ENCODE peak calls at places on chromosomes 4 and X, in four cellular contexts. One of them, this sample, is unnamed.

GRCh38 chr4:118557298-118557851 is 127.8 kb upstream of the METTL14 start:
- DNase-seq in tibial artery: no peak
- DNase-seq in neural progenitor cell: peak; percentile 1
- DNase-seq in HFF-Myc: peak; percentile 49
- DNase-seq in this sample: peak; percentile 34

GRCh38 chrX:48910926-48911406 is 480 bp downstream of the SLC35A2 start:
- DNase-seq in tibial artery: no peak
- DNase-seq in neural progenitor cell: no peak
- DNase-seq in HFF-Myc: no peak
- DNase-seq in this sample: peak; percentile 28

GRCh38 chr4:113976937-113977855 is 2.3 kb downstream of the ARSJ start:
- DNase-seq in tibial artery: no peak
- DNase-seq in neural progenitor cell: no peak
- DNase-seq in HFF-Myc: no peak
- DNase-seq in this sample: peak; percentile 27

GRCh38 chr4:146029939-146030710 is 91.5 kb upstream of the ZNF827 start:
- DNase-seq in tibial artery: no peak
- DNase-seq in neural progenitor cell: no peak
- DNase-seq in HFF-Myc: no peak
- DNase-seq in this sample: no peak

GRCh38 chr4:110550260-110550659 is 72.6 kb downstream of the PITX2 start:
- DNase-seq in tibial artery: no peak
- DNase-seq in neural progenitor cell: no peak
- DNase-seq in HFF-Myc: no peak
- DNase-seq in this sample: peak; percentile 37

GRCh38 chrX:51847463-51847862 is 46.0 kb upstream of the MAGED1 start:
- DNase-seq in tibial artery: no peak
- DNase-seq in neural progenitor cell: no peak
- DNase-seq in HFF-Myc: no peak
- DNase-seq in this sample: no peak

GRCh38 chrX:104310084-104310483 is 55.4 kb upstream of the ESX1 start:
- DNase-seq in tibial artery: no peak
- DNase-seq in neural progenitor cell: no peak
- DNase-seq in HFF-Myc: no peak
- DNase-seq in this sample: peak; percentile 51

GRCh38 chr4:4762909-4763814 is 96.3 kb upstream of the MSX1 start:
- DNase-seq in tibial artery: no peak
- DNase-seq in neural progenitor cell: peak; percentile 77
- DNase-seq in HFF-Myc: peak; percentile 98
- DNase-seq in this sample: peak; percentile 59

GRCh38 chr4:112633477-112634235 is 3.1 kb downstream of the ZGRF1 start:
- DNase-seq in tibial artery: no peak
- DNase-seq in neural progenitor cell: peak; percentile 37
- DNase-seq in HFF-Myc: no peak
- DNase-seq in this sample: peak; percentile 71

GRCh38 chr4:10403633-10404445 is 53.4 kb downstream of the ZNF518B start:
- DNase-seq in tibial artery: no peak
- DNase-seq in neural progenitor cell: peak; percentile 56
- DNase-seq in HFF-Myc: no peak
- DNase-seq in this sample: peak; percentile 79

GRCh38 chr4:54658321-54659093 is 750 bp downstream of the KIT start:
- DNase-seq in tibial artery: peak; percentile 82
- DNase-seq in neural progenitor cell: peak; percentile 77
- DNase-seq in HFF-Myc: no peak
- DNase-seq in this sample: peak; percentile 40

GRCh38 chr4:132865458-132865857 is 283.6 kb upstream of the PCDH10 start:
- DNase-seq in tibial artery: no peak
- DNase-seq in neural progenitor cell: no peak
- DNase-seq in HFF-Myc: no peak
- DNase-seq in this sample: no peak

GRCh38 chr4:11111876-11112275 is 316.8 kb downstream of the HS3ST1 start:
- DNase-seq in tibial artery: no peak
- DNase-seq in neural progenitor cell: no peak
- DNase-seq in HFF-Myc: no peak
- DNase-seq in this sample: no peak

GRCh38 chr4:15349965-15350364 is 77.9 kb upstream of the C1QTNF7 start:
- DNase-seq in tibial artery: no peak
- DNase-seq in neural progenitor cell: no peak
- DNase-seq in HFF-Myc: no peak
- DNase-seq in this sample: no peak

GRCh38 chr4:88090898-88091297 is 67.5 kb downstream of the ABCG2 start:
- DNase-seq in tibial artery: no peak
- DNase-seq in neural progenitor cell: no peak
- DNase-seq in HFF-Myc: no peak
- DNase-seq in this sample: no peak

GRCh38 chr4:58734030-58734673 is 1624.0 kb upstream of the IGFBP7 start:
- DNase-seq in tibial artery: no peak
- DNase-seq in neural progenitor cell: no peak
- DNase-seq in HFF-Myc: no peak
- DNase-seq in this sample: no peak

GRCh38 chrX:123876177-123876576 is 16.3 kb downstream of the XIAP start:
- DNase-seq in tibial artery: no peak
- DNase-seq in neural progenitor cell: no peak
- DNase-seq in HFF-Myc: no peak
- DNase-seq in this sample: no peak

GRCh38 chrX:46251755-46252154 is 293.5 kb downstream of the ZNF674 start:
- DNase-seq in tibial artery: no peak
- DNase-seq in neural progenitor cell: no peak
- DNase-seq in HFF-Myc: peak; percentile 12
- DNase-seq in this sample: peak; percentile 13

GRCh38 chr4:11700751-11701226 is 272.1 kb upstream of the HS3ST1 start:
- DNase-seq in tibial artery: no peak
- DNase-seq in neural progenitor cell: no peak
- DNase-seq in HFF-Myc: no peak
- DNase-seq in this sample: no peak

GRCh38 chr4:186727977-186728519 is 4.4 kb upstream of the FAT1 start:
- DNase-seq in tibial artery: no peak
- DNase-seq in neural progenitor cell: peak; percentile 75
- DNase-seq in HFF-Myc: no peak
- DNase-seq in this sample: peak; percentile 51

GRCh38 chr4:119659576-119659975 is 31.0 kb upstream of the PDE5A start:
- DNase-seq in tibial artery: no peak
- DNase-seq in neural progenitor cell: no peak
- DNase-seq in HFF-Myc: peak; percentile 79
- DNase-seq in this sample: peak; percentile 22

GRCh38 chrX:40106677-40107290 is 9.0 kb upstream of the BCOR start:
- DNase-seq in tibial artery: no peak
- DNase-seq in neural progenitor cell: no peak
- DNase-seq in HFF-Myc: no peak
- DNase-seq in this sample: no peak

GRCh38 chr4:5804656-5805055 is 88.2 kb downstream of the CRMP1 start:
- DNase-seq in tibial artery: no peak
- DNase-seq in neural progenitor cell: no peak
- DNase-seq in HFF-Myc: no peak
- DNase-seq in this sample: no peak

GRCh38 chr4:183828125-183828524 is 77.0 kb upstream of the STOX2 start:
- DNase-seq in tibial artery: no peak
- DNase-seq in neural progenitor cell: no peak
- DNase-seq in HFF-Myc: no peak
- DNase-seq in this sample: no peak

GRCh38 chrX:87409113-87409841 is 108.3 kb upstream of the KLHL4 start:
- DNase-seq in tibial artery: peak; percentile 84
- DNase-seq in neural progenitor cell: no peak
- DNase-seq in HFF-Myc: no peak
- DNase-seq in this sample: peak; percentile 95

GRCh38 chr4:153113061-153113837 is 91.0 kb upstream of the TRIM2 start:
- DNase-seq in tibial artery: no peak
- DNase-seq in neural progenitor cell: no peak
- DNase-seq in HFF-Myc: no peak
- DNase-seq in this sample: peak; percentile 10

GRCh38 chr4:16461362-16461761 is 235.1 kb upstream of the TAPT1 start:
- DNase-seq in tibial artery: no peak
- DNase-seq in neural progenitor cell: no peak
- DNase-seq in HFF-Myc: peak; percentile 9
- DNase-seq in this sample: no peak

GRCh38 chr4:138647433-138647832 is 368.1 kb upstream of the NOCT start:
- DNase-seq in tibial artery: no peak
- DNase-seq in neural progenitor cell: no peak
- DNase-seq in HFF-Myc: no peak
- DNase-seq in this sample: no peak

GRCh38 chr4:41753942-41754341 is 5.4 kb upstream of the PHOX2B start:
- DNase-seq in tibial artery: no peak
- DNase-seq in neural progenitor cell: no peak
- DNase-seq in HFF-Myc: no peak
- DNase-seq in this sample: no peak

GRCh38 chr4:167452922-167453321 is 218.6 kb upstream of the SPOCK3 start:
- DNase-seq in tibial artery: no peak
- DNase-seq in neural progenitor cell: no peak
- DNase-seq in HFF-Myc: peak; percentile 1
- DNase-seq in this sample: no peak

GRCh38 chr4:172871381-172871780 is 297.2 kb upstream of the GALNT7 start:
- DNase-seq in tibial artery: no peak
- DNase-seq in neural progenitor cell: no peak
- DNase-seq in HFF-Myc: no peak
- DNase-seq in this sample: no peak

GRCh38 chr4:95644417-95644816 is 95.6 kb upstream of the UNC5C start:
- DNase-seq in tibial artery: no peak
- DNase-seq in neural progenitor cell: no peak
- DNase-seq in HFF-Myc: no peak
- DNase-seq in this sample: no peak
- H3K4me3 ChIP-seq in tibial artery: no peak overlapping the region
- H3K4me3 ChIP-seq in neural progenitor cell: no peak overlapping the region
- H3K4me3 ChIP-seq in HFF-Myc: no peak overlapping the region
- H3K4me3 ChIP-seq in this sample: no peak overlapping the region

GRCh38 chrX:136778914-136779313 is 1.8 kb downstream of the ARHGEF6 start:
- DNase-seq in tibial artery: no peak
- DNase-seq in neural progenitor cell: no peak
- DNase-seq in HFF-Myc: no peak
- DNase-seq in this sample: no peak
- H3K4me3 ChIP-seq in tibial artery: no peak overlapping the region
- H3K4me3 ChIP-seq in neural progenitor cell: no peak overlapping the region
- H3K4me3 ChIP-seq in HFF-Myc: no peak overlapping the region
- H3K4me3 ChIP-seq in this sample: no peak overlapping the region

DNA sequence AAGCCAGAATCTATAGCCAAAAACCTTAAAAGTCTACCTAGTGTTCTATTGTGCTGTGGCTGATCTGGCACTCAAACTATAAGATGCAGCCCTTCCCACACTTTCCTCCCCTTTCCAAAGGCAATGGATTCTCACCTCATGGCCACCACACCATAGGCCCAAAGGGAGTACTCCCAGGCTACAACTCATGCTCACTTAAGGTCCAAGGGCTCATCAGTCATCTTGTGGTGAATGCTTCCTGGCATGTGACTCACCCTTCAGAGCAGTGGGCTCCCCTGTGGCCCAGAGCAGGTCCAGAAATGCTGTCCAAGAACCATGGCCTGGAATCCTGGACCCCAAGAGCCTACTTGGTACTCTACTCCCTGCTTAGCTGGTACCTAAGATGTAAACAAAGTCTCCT is 181.0 kb downstream of the CHRDL1 start:
- DNase-seq in tibial artery: no peak
- DNase-seq in neural progenitor cell: no peak
- DNase-seq in HFF-Myc: no peak
- DNase-seq in this sample: no peak
- H3K4me3 ChIP-seq in tibial artery: no peak overlapping the region
- H3K4me3 ChIP-seq in neural progenitor cell: no peak overlapping the region
- H3K4me3 ChIP-seq in HFF-Myc: no peak overlapping the region
- H3K4me3 ChIP-seq in this sample: no peak overlapping the region

DNA sequence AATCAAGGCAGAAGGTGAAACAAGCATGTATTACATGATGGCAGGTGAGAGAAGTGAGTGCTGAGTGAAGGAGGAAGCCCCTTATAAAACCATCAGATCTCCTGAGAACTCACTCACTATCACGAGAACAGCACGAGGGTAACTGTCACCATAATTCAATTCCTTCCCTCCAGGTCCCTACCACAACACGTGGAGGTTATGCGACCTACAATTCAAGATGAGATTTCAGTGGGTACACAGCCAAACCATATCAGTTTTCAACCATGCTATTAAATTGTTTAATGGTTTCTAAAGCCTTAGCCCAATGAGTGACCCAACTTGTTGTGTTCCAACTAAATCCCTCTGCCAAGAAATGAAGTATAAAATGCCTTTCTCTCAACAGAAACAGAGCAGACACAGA is 519.8 kb downstream of the GBA3 start:
- DNase-seq in tibial artery: no peak
- DNase-seq in neural progenitor cell: no peak
- DNase-seq in HFF-Myc: no peak
- DNase-seq in this sample: no peak
- H3K4me3 ChIP-seq in tibial artery: no peak overlapping the region
- H3K4me3 ChIP-seq in neural progenitor cell: no peak overlapping the region
- H3K4me3 ChIP-seq in HFF-Myc: no peak overlapping the region
- H3K4me3 ChIP-seq in this sample: no peak overlapping the region

DNA sequence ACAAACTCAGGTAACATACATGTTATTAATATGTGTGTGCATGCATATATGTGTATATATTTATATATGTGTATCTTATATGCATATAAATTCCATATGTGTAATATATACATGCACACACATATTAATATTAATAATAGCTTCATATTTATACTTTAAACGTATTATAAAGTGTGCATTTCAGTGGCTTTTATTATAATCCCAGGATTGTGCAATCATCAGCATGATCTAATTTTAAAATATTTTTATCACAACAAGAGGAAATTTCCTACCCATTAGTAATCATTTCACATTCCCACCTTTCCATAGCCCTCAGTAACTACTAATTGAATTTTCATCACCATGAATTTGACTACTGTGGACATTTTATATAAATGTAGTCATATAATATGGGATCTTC is 2211.9 kb upstream of the TENM3 start:
- DNase-seq in tibial artery: no peak
- DNase-seq in neural progenitor cell: no peak
- DNase-seq in HFF-Myc: no peak
- DNase-seq in this sample: no peak
- H3K4me3 ChIP-seq in tibial artery: no peak overlapping the region
- H3K4me3 ChIP-seq in neural progenitor cell: no peak overlapping the region
- H3K4me3 ChIP-seq in HFF-Myc: no peak overlapping the region
- H3K4me3 ChIP-seq in this sample: no peak overlapping the region

DNA sequence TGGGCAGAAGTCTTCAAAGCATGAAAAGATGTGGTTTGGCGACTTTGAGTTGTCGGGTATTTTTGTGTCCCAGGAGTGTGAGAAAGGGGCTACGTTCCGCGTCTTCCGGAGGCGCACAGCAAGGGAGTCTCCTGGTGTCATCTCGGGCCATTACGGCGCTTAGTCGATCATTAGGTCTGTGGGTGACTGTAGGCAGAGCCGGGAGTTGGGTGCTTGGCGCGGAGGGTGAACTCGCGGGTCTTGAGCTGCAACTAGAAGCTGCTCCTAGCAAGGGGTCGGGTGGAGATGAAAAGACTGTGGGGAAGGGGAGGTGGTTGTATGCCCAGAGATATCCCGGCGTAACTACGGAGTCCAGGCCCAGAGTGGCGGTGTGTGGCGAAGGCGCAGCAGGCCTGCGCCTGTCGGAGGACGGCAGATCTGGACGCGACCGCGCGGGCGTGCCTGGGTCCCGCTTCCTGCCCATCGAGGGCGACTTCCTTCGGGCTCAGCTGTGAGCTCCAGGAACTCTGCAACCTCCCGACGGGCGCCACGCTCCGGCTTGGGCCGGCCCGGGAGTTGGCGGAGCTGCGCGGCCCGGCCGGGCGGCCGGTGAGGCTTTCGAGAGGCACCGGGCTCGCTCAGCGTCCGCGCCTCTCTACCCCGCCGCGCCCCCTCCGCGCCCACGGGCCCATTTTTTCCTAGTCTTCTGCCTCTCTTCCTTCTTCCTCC is 2.7 kb upstream of the NKX3-2 start:
- DNase-seq in tibial artery: no peak
- DNase-seq in neural progenitor cell: peak; percentile 75
- DNase-seq in HFF-Myc: no peak
- DNase-seq in this sample: no peak
- H3K4me3 ChIP-seq in tibial artery: peak overlapping the region; percentile 42
- H3K4me3 ChIP-seq in neural progenitor cell: peak overlapping the region; percentile 68
- H3K4me3 ChIP-seq in HFF-Myc: peak overlapping the region; percentile 24
- H3K4me3 ChIP-seq in this sample: no peak overlapping the region